ENCODE peak calls at places on chromosomes 7 and 10, in five cellular contexts. J is immature natural killer cell; L is naive thymus-derived CD4-positive, alpha-beta T cell; K is activated CD8-positive, alpha-beta memory T cell treated with anti-CD3 and anti-CD28 coated beads, Interleukin-2, amount 50 U/mL, for 48 hours; T is SK-N-DZ. Z is an unnamed sample.

GRCh38 chr7:903921-904755 is 27.8 kb downstream of the GET4 start:
- DNase-seq in K (no peak), J (no peak), T (no peak), L (no peak), Z (no peak)

GRCh38 chr10:77378950-77379349 is 258.7 kb downstream of the KCNMA1 start:
- DNase-seq in K (no peak), T (no peak), L (no peak), J (no peak), Z (no peak)

GRCh38 chr7:47069385-47070076 is 512.4 kb downstream of the TNS3 start:
- DNase-seq in J (no peak), K (no peak), T (no peak), L (no peak), Z (no peak)

GRCh38 chr10:58972576-58973234 is 203.7 kb upstream of the PHYHIPL start:
- DNase-seq in L (no peak), K (no peak), T (peak), J (no peak), Z (no peak)

GRCh38 chr7:40845959-40846358 is 711.2 kb downstream of the SUGCT start:
- DNase-seq in K (no peak), J (no peak), T (no peak), L (no peak), Z (no peak)

GRCh38 chr7:158108646-158109293 is 478.9 kb downstream of the PTPRN2 start:
- DNase-seq in K (no peak), T (no peak), J (no peak), L (no peak), Z (no peak)

GRCh38 chr7:64636386-64636785 is 29.5 kb upstream of the ZNF107 start:
- DNase-seq in K (no peak), L (no peak), T (no peak), J (no peak), Z (no peak)

GRCh38 chr7:151754142-151754590 is 122.7 kb downstream of the PRKAG2 start:
- DNase-seq in J (no peak), L (no peak), T (peak), K (no peak), Z (peak)

GRCh38 chr7:158010956-158011698 is 576.5 kb downstream of the PTPRN2 start:
- DNase-seq in J (no peak), L (no peak), K (no peak), T (no peak), Z (no peak)

GRCh38 chr10:127150136-127150535 is 46.3 kb downstream of the INSYN2A start:
- DNase-seq in K (no peak), J (no peak), T (no peak), L (no peak), Z (no peak)

GRCh38 chr7:158802535-158803199 is 26.6 kb downstream of the ESYT2 start:
- DNase-seq in J (no peak), K (no peak), T (no peak), L (no peak), Z (no peak)

GRCh38 chr10:3056280-3057037 is 10.9 kb upstream of the PFKP start:
- DNase-seq in K (no peak), J (peak), L (no peak), T (no peak), Z (no peak)

GRCh38 chr10:22912763-22913389 is 15.0 kb upstream of the ARMC3 start:
- DNase-seq in L (no peak), K (no peak), J (peak), T (peak), Z (no peak)

GRCh38 chr7:43439631-43440401 is 143.1 kb upstream of the STK17A start:
- DNase-seq in T (peak), L (peak), J (peak), K (peak), Z (no peak)

GRCh38 chr7:34748244-34749039 is 90.4 kb downstream of the NPSR1 start:
- DNase-seq in J (no peak), T (no peak), L (no peak), K (no peak), Z (no peak)

GRCh38 chr10:59366310-59366709 is 4.0 kb upstream of the FAM13C start:
- DNase-seq in L (no peak), J (no peak), K (no peak), T (no peak), Z (no peak)

GRCh38 chr7:148289630-148290029 is 300.9 kb upstream of the C7orf33 start:
- DNase-seq in J (no peak), L (no peak), K (no peak), T (no peak), Z (no peak)

GRCh38 chr7:20219446-20220292 is 2.5 kb upstream of the MACC1 start:
- DNase-seq in J (peak), K (no peak), T (peak), L (no peak), Z (peak)

GRCh38 chr10:4241724-4242345 is 456.8 kb upstream of the KLF6 start:
- DNase-seq in J (no peak), T (no peak), L (no peak), K (no peak), Z (peak)

GRCh38 chr10:101892782-101893391 is 49.3 kb upstream of the KCNIP2 start:
- DNase-seq in J (no peak), L (no peak), K (no peak), T (no peak), Z (no peak)

GRCh38 chr7:2796358-2797352 is 47.5 kb downstream of the GNA12 start:
- DNase-seq in T (no peak), K (no peak), J (no peak), L (no peak), Z (peak)

GRCh38 chr10:61398730-61399129 is 54.5 kb downstream of the TMEM26 start:
- DNase-seq in T (no peak), L (no peak), K (no peak), J (no peak), Z (no peak)

GRCh38 chr7:100556541-100556940 is 17.2 kb downstream of the SAP25 start:
- DNase-seq in J (no peak), L (no peak), K (no peak), T (no peak), Z (no peak)

GRCh38 chr7:79504607-79505389 is 51.3 kb upstream of the MAGI2 start:
- DNase-seq in T (no peak), K (no peak), J (no peak), L (no peak), Z (no peak)

GRCh38 chr10:59675812-59676211 is 33.8 kb downstream of the SLC16A9 start:
- DNase-seq in K (no peak), J (no peak), L (no peak), T (no peak), Z (no peak)

GRCh38 chr10:65482848-65483247 is 1443.0 kb upstream of the LRRTM3 start:
- DNase-seq in L (no peak), K (no peak), T (no peak), J (no peak), Z (no peak)

GRCh38 chr10:14403846-14404623 is 73.3 kb upstream of the FRMD4A start:
- DNase-seq in L (no peak), T (peak), K (no peak), J (no peak), Z (no peak)

GRCh38 chr10:61971016-61971350 is 69.5 kb downstream of the ARID5B start:
- DNase-seq in L (no peak), J (no peak), K (no peak), T (no peak), Z (no peak)

GRCh38 chr7:149864751-149865150 is 9.0 kb upstream of the ATP6V0E2 start:
- DNase-seq in K (no peak), T (no peak), L (no peak), J (no peak), Z (no peak)

GRCh38 chr7:5780801-5781496 is 514 bp downstream of the RNF216 start:
- DNase-seq in T (peak), K (peak), J (peak), L (peak), Z (no peak)

GRCh38 chr10:42930516-42931205 is 146.2 kb upstream of the RET start:
- DNase-seq in T (no peak), J (no peak), K (no peak), L (no peak), Z (no peak)

Z was measured in AG04450.